ENCODE peak calls at places on chromosome 22, in six cellular contexts. One of them, this sample, is unnamed.

GRCh38 chr22:29700949-29701927 is 18.6 kb upstream of the CABP7 start:
- DNase-seq in HFFc6: peak; percentile 18
- DNase-seq in AG08396: no peak
- DNase-seq in activated CD4-positive, alpha-beta T cell treated with anti-CD3 and anti-CD28 coated beads, Interleukin-2, amount 10 ng/mL, durations not matched to agents 24 days and 14 days: peak; percentile 81
- DNase-seq in amniotic stem cell: no peak
- DNase-seq in psoas muscle: no peak
- DNase-seq in this sample: peak; percentile 47

GRCh38 chr22:48811885-48812284 is 1015.8 kb downstream of the BRD1 start:
- DNase-seq in amniotic stem cell: no peak
- DNase-seq in AG08396: no peak
- DNase-seq in HFFc6: no peak
- DNase-seq in psoas muscle: no peak
- DNase-seq in activated CD4-positive, alpha-beta T cell treated with anti-CD3 and anti-CD28 coated beads, Interleukin-2, amount 10 ng/mL, durations not matched to agents 24 days and 14 days: no peak
- DNase-seq in this sample: no peak

GRCh38 chr22:19691007-19691720 is 23.1 kb upstream of the SEPTIN5 start:
- DNase-seq in AG08396: no peak
- DNase-seq in amniotic stem cell: no peak
- DNase-seq in psoas muscle: no peak
- DNase-seq in activated CD4-positive, alpha-beta T cell treated with anti-CD3 and anti-CD28 coated beads, Interleukin-2, amount 10 ng/mL, durations not matched to agents 24 days and 14 days: no peak
- DNase-seq in HFFc6: no peak
- DNase-seq in this sample: no peak

GRCh38 chr22:23539135-23539838 is 40.8 kb downstream of the IGLL1 start:
- DNase-seq in HFFc6: peak; percentile 66
- DNase-seq in psoas muscle: peak; percentile 68
- DNase-seq in activated CD4-positive, alpha-beta T cell treated with anti-CD3 and anti-CD28 coated beads, Interleukin-2, amount 10 ng/mL, durations not matched to agents 24 days and 14 days: peak; percentile 92
- DNase-seq in AG08396: peak; percentile 72
- DNase-seq in amniotic stem cell: peak; percentile 52
- DNase-seq in this sample: peak; percentile 95

GRCh38 chr22:29820941-29821789 is 16.9 kb downstream of the ASCC2 start:
- DNase-seq in activated CD4-positive, alpha-beta T cell treated with anti-CD3 and anti-CD28 coated beads, Interleukin-2, amount 10 ng/mL, durations not matched to agents 24 days and 14 days: peak; percentile 78
- DNase-seq in amniotic stem cell: peak; percentile 40
- DNase-seq in AG08396: peak; percentile 59
- DNase-seq in psoas muscle: peak; percentile 56
- DNase-seq in HFFc6: peak; percentile 87
- DNase-seq in this sample: peak; percentile 99

GRCh38 chr22:49749885-49750510 is 77.7 kb downstream of the BRD1 start:
- DNase-seq in psoas muscle: no peak
- DNase-seq in activated CD4-positive, alpha-beta T cell treated with anti-CD3 and anti-CD28 coated beads, Interleukin-2, amount 10 ng/mL, durations not matched to agents 24 days and 14 days: no peak
- DNase-seq in HFFc6: no peak
- DNase-seq in AG08396: no peak
- DNase-seq in amniotic stem cell: no peak
- DNase-seq in this sample: no peak

GRCh38 chr22:30425327-30425615 is 297 bp upstream of the MTFP1 start:
- DNase-seq in AG08396: no peak
- DNase-seq in psoas muscle: no peak
- DNase-seq in HFFc6: no peak
- DNase-seq in activated CD4-positive, alpha-beta T cell treated with anti-CD3 and anti-CD28 coated beads, Interleukin-2, amount 10 ng/mL, durations not matched to agents 24 days and 14 days: no peak
- DNase-seq in amniotic stem cell: no peak
- DNase-seq in this sample: no peak

GRCh38 chr22:25673721-25674120 is 68.3 kb upstream of the MYO18B start:
- DNase-seq in HFFc6: no peak
- DNase-seq in activated CD4-positive, alpha-beta T cell treated with anti-CD3 and anti-CD28 coated beads, Interleukin-2, amount 10 ng/mL, durations not matched to agents 24 days and 14 days: no peak
- DNase-seq in psoas muscle: no peak
- DNase-seq in AG08396: no peak
- DNase-seq in amniotic stem cell: no peak
- DNase-seq in this sample: no peak

GRCh38 chr22:19876941-19877625 is 22.4 kb upstream of the GNB1L start:
- DNase-seq in HFFc6: no peak
- DNase-seq in AG08396: no peak
- DNase-seq in activated CD4-positive, alpha-beta T cell treated with anti-CD3 and anti-CD28 coated beads, Interleukin-2, amount 10 ng/mL, durations not matched to agents 24 days and 14 days: no peak
- DNase-seq in amniotic stem cell: no peak
- DNase-seq in psoas muscle: no peak
- DNase-seq in this sample: no peak

GRCh38 chr22:38657248-38657909 is 941 bp downstream of the CBY1 start:
- DNase-seq in activated CD4-positive, alpha-beta T cell treated with anti-CD3 and anti-CD28 coated beads, Interleukin-2, amount 10 ng/mL, durations not matched to agents 24 days and 14 days: peak; percentile 85
- DNase-seq in HFFc6: no peak
- DNase-seq in amniotic stem cell: no peak
- DNase-seq in AG08396: peak; percentile 33
- DNase-seq in psoas muscle: no peak
- DNase-seq in this sample: no peak

GRCh38 chr22:32850591-32851517 is 49.3 kb downstream of the TIMP3 start:
- DNase-seq in AG08396: peak; percentile 30
- DNase-seq in HFFc6: no peak
- DNase-seq in amniotic stem cell: no peak
- DNase-seq in activated CD4-positive, alpha-beta T cell treated with anti-CD3 and anti-CD28 coated beads, Interleukin-2, amount 10 ng/mL, durations not matched to agents 24 days and 14 days: no peak
- DNase-seq in psoas muscle: peak; percentile 82
- DNase-seq in this sample: peak; percentile 84

GRCh38 chr22:44454113-44454769 is 43.8 kb downstream of the RTL6 start:
- DNase-seq in amniotic stem cell: no peak
- DNase-seq in activated CD4-positive, alpha-beta T cell treated with anti-CD3 and anti-CD28 coated beads, Interleukin-2, amount 10 ng/mL, durations not matched to agents 24 days and 14 days: no peak
- DNase-seq in HFFc6: no peak
- DNase-seq in psoas muscle: no peak
- DNase-seq in AG08396: no peak
- DNase-seq in this sample: no peak